ENCODE peak calls at places on chromosomes 3 and 15, in six cellular contexts. K is RPMI8226; R is NCI-H2081; O is iPS DF 6.9; T is stimulated activated CD4-positive, alpha-beta T cell treated with anti-CD3 and anti-CD28 coated beads, Interleukin-2, amount 100 ng/mL, for 24 hours; A is heart left ventricle. M is an unnamed sample.

GRCh38 chr3:19934098-19934566 is at the start of gene EFHB:
- DNase-seq in K (peak; percentile 25), R (peak; percentile 71), O (peak; percentile 66), T (no peak), A (no peak), M (no peak)

GRCh38 chr15:64000183-64000710 is 46.0 kb downstream of the DAPK2 start:
- DNase-seq in K (no peak), R (no peak), O (no peak), T (no peak), A (no peak), M (no peak)

GRCh38 chr3:2862366-2862765 is 247.8 kb downstream of the IL5RA start:
- DNase-seq in K (no peak), R (no peak), O (no peak), T (no peak), A (no peak), M (no peak)

GRCh38 chr3:167886690-167887089 is 151.2 kb downstream of the SERPINI1 start:
- DNase-seq in K (no peak), R (no peak), O (no peak), T (no peak), A (no peak), M (no peak)

GRCh38 chr15:68991723-68992122 is 22.8 kb upstream of the NOX5 start:
- DNase-seq in K (no peak), R (no peak), O (no peak), T (no peak), A (no peak), M (no peak)

GRCh38 chr3:67083277-67083676 is 85.2 kb downstream of the KBTBD8 start:
- DNase-seq in K (no peak), R (no peak), O (no peak), T (peak; percentile 48), A (no peak), M (peak; percentile 70)

GRCh38 chr15:55742927-55743614 is at the start of gene PRTG:
- DNase-seq in K (no peak), R (peak; percentile 35), O (no peak), T (no peak), A (peak; percentile 79), M (peak; percentile 38)

GRCh38 chr3:71875461-71875947 is 90.6 kb upstream of the PROK2 start:
- DNase-seq in K (peak; percentile 75), R (peak; percentile 73), O (peak; percentile 82), T (peak; percentile 82), A (peak; percentile 65), M (peak; percentile 21)

GRCh38 chr3:13884851-13885703 is 5.2 kb upstream of the WNT7A start:
- DNase-seq in K (peak; percentile 81), R (peak; percentile 54), O (no peak), T (peak; percentile 77), A (no peak), M (peak; percentile 10)

GRCh38 chr3:183224581-183224980 is 28.5 kb upstream of the B3GNT5 start:
- DNase-seq in K (no peak), R (no peak), O (no peak), T (no peak), A (no peak), M (no peak)

GRCh38 chr15:51277085-51277484 is 61.3 kb downstream of the CYP19A1 start:
- DNase-seq in K (no peak), R (no peak), O (no peak), T (no peak), A (no peak), M (no peak)

GRCh38 chr3:4996223-4996765 is 17.1 kb downstream of the BHLHE40 start:
- DNase-seq in K (no peak), R (no peak), O (no peak), T (no peak), A (no peak), M (no peak)

GRCh38 chr3:42988097-42988496 is 9.0 kb downstream of the GASK1A start:
- DNase-seq in K (no peak), R (no peak), O (no peak), T (no peak), A (no peak), M (no peak)

GRCh38 chr3:39108309-39108708 is 829 bp downstream of the TTC21A start:
- DNase-seq in K (peak; percentile 88), R (no peak), O (no peak), T (no peak), A (no peak), M (no peak)

GRCh38 chr3:147702499-147702898 is 293.3 kb downstream of the ZIC1 start:
- DNase-seq in K (no peak), R (no peak), O (no peak), T (no peak), A (no peak), M (no peak)

GRCh38 chr3:71067977-71068376 is 515.6 kb downstream of the FOXP1 start:
- DNase-seq in K (no peak), R (no peak), O (no peak), T (no peak), A (no peak), M (no peak)

GRCh38 chr3:122415104-122415744 is 638 bp downstream of the WDR5B start:
- DNase-seq in K (peak; percentile 87), R (no peak), O (no peak), T (peak; percentile 50), A (no peak), M (peak; percentile 43)

GRCh38 chr3:190883141-190883540 is 20.6 kb upstream of the GMNC start:
- DNase-seq in K (no peak), R (no peak), O (no peak), T (no peak), A (no peak), M (no peak)

GRCh38 chr3:171959532-171960044 is 79.8 kb upstream of the FNDC3B start:
- DNase-seq in K (no peak), R (no peak), O (no peak), T (no peak), A (no peak), M (no peak)

GRCh38 chr3:37793889-37794591 is 67.6 kb upstream of the CTDSPL start:
- DNase-seq in K (no peak), R (no peak), O (no peak), T (no peak), A (no peak), M (no peak)

GRCh38 chr3:138328341-138328740 is 1.3 kb downstream of the NME9 start:
- DNase-seq in K (no peak), R (no peak), O (no peak), T (no peak), A (no peak), M (no peak)

GRCh38 chr3:188664795-188665194 is 507.0 kb upstream of the TPRG1 start:
- DNase-seq in K (no peak), R (no peak), O (no peak), T (no peak), A (no peak), M (no peak)

GRCh38 chr15:47985568-47985967 is 135.2 kb upstream of the SLC24A5 start:
- DNase-seq in K (no peak), R (no peak), O (no peak), T (no peak), A (no peak), M (no peak)